ENCODE peak calls at places on chromosomes 7 and 10, in seven cellular contexts. O, Q, F, E, D, A and L are unnamed samples.

GRCh38 chr7:151631968-151632749 is 112.5 kb upstream of the RHEB start:
- DNase-seq in O (peak), Q (peak), F (peak), E (peak), D (no peak), A (peak), L (peak)

GRCh38 chr10:91614254-91614624 is 18.6 kb downstream of the PPP1R3C start:
- DNase-seq in O (no peak), Q (no peak), F (no peak), E (no peak), D (no peak), A (peak), L (no peak)

GRCh38 chr10:33498354-33498753 is 163.9 kb upstream of the NRP1 start:
- DNase-seq in O (no peak), Q (no peak), F (no peak), E (no peak), D (no peak), A (no peak), L (no peak)

GRCh38 chr10:8962249-8962648 is 907.8 kb downstream of the GATA3 start:
- DNase-seq in O (no peak), Q (no peak), F (no peak), E (no peak), D (no peak), A (no peak), L (no peak)

GRCh38 chr10:126169899-126170298 is 218.4 kb downstream of the ADAM12 start:
- DNase-seq in O (no peak), Q (no peak), F (no peak), E (no peak), D (no peak), A (no peak), L (no peak)

GRCh38 chr7:41481353-41481752 is 221.5 kb downstream of the INHBA start:
- DNase-seq in O (no peak), Q (no peak), F (no peak), E (no peak), D (no peak), A (no peak), L (no peak)

GRCh38 chr10:112774808-112775207 is 175.2 kb upstream of the TCF7L2 start:
- DNase-seq in O (no peak), Q (no peak), F (no peak), E (no peak), D (no peak), A (no peak), L (no peak)

GRCh38 chr10:29591416-29591968 is 43.3 kb downstream of the SVIL start:
- DNase-seq in O (no peak), Q (no peak), F (no peak), E (no peak), D (no peak), A (no peak), L (no peak)

GRCh38 chr10:74167443-74167842 is 16.4 kb downstream of the ADK start:
- DNase-seq in O (no peak), Q (no peak), F (no peak), E (no peak), D (no peak), A (no peak), L (no peak)

GRCh38 chr7:66698652-66699205 is 41.8 kb upstream of the RABGEF1 start:
- DNase-seq in O (no peak), Q (no peak), F (no peak), E (no peak), D (no peak), A (no peak), L (no peak)

GRCh38 chr7:106552645-106553445 is 108.1 kb downstream of the CCDC71L start:
- DNase-seq in O (peak), Q (no peak), F (no peak), E (no peak), D (no peak), A (no peak), L (peak)

GRCh38 chr7:107836237-107837144 is 33.5 kb upstream of the SLC26A3 start:
- DNase-seq in O (peak), Q (no peak), F (no peak), E (no peak), D (peak), A (peak), L (no peak)

DNA sequence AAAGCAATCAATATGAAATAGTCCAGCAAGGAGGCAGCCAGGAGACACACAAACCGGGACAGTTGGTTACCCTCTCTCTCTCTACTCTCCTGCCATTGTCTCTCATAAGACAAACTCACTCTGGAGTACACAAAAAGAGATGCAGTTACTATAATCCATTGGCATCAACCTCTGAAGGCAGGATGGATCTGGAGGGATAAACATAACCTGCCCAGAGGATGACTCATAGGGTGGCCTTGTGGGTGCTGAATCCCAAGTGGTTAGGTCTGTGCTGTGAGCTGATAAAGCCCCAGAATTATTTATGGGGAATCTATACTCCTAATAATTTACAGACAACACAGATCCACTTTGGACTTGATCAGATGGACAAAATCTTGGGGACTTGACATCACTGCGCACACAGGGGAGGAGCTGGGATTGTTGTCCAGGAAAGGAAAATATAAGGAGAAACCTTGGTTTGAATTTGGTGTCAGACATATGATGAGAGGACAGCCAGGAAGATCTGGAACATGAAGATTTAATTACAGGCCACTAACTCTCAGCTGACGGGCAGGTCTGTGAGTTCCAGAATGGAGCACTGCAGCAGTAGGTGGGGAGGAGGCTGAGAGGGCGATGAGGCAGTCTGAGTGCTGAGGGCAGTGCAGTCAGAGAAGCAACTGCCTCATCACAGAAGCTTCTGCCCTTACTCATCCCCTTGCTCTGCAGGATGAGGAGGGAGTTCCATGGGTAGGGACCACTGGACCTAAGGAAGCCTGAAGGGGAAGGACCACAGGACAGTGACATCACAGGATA is 113.9 kb upstream of the PRSS58 start:
- DNase-seq in O (no peak), Q (no peak), F (no peak), E (no peak), D (no peak), A (no peak), L (no peak)
- TF ChIP-seq POLR2A in O (no peak), Q (no peak), F (no peak), E (no peak), D (no peak), A (no peak), L (no peak)

DNA sequence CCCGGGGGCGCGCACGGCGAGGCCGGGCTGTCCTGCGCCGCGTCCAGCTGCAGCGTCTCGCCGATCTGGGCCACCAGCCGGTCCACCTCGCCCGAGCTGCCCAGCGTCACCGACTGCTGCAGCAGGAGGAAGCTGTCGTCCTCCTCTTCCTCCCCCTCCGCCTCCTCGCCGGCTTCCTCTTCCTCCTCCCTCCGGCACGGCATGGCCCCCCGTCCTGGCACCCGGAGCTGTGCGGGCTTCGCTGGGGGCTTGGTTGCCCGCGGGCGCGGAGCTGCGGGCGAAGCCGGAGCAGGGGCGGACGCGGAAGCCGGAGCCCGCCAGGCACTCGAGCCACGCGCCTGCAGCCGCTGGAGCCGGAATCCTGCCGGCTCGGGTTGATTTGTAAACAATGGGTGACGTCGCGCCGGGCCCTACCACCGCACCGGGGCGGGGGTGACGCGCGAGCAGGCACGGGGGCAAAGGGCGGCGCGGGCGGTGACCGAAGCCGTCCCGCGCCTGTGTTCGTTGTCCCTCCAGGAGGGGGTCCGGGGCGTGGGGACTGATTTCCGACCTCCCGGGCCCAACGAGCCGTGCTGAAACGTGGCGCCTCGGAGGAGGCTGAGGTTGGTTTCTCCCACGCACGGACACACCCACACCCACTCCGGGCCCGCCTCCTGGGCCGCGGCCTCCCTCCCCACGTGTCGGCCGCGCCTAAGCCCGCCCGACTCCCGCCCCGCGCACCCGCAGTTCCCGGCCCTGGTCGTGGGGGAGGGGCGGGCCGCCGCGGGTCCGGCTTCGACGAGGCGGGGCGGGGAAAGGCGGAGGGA is at the start of gene FRAT2:
- DNase-seq in O (peak), Q (peak), F (peak), E (peak), D (peak), A (peak), L (peak)
- TF ChIP-seq POLR2A in O (peak), Q (peak), F (peak), E (peak), D (no peak), A (no peak), L (peak)

GRCh38 chr7:2299131-2299829 is 15.0 kb downstream of the SNX8 start:
- DNase-seq in O (peak), Q (no peak), F (no peak), E (no peak), D (no peak), A (no peak), L (no peak)
- TF ChIP-seq POLR2A in O (no peak), Q (no peak), F (no peak), E (no peak), D (no peak), A (no peak), L (peak)

DNA sequence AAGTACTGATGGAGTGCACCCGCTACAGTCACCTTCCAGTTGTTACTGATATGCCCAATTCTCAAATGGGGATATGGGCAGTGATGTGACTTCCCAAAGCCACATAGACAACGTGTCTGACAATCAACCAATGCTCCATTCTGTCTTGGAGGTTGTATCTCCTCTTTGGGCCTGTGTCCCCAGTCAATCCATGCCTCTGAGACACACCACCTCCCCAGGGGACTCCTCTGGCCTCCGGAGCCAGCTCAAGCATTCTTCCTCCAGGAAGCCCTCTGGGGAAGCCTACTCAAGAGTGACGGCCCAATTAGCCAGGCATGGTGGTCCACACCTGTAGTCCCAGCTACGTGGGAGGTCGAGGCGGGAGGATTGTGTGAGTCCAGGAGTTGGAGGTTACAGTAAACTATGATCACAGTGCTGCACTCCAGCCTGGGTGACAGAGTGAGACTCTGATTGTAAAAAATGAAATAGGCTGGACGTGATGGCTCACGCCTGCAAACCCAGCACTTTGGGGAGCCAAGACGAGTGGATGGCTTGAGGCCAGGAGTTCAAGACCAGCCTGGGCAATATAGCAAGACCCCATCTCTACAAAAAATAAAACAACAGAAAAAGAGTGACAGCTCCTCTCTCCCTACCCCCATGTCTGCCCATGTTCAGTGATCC is 99.5 kb upstream of the TNRC18 start:
- DNase-seq in O (no peak), Q (no peak), F (peak), E (no peak), D (no peak), A (no peak), L (no peak)
- TF ChIP-seq POLR2A in O (no peak), Q (no peak), F (peak), E (peak), D (no peak), A (no peak), L (peak)